ENCODE peak calls at places on chromosomes 3 and 15, in eight cellular contexts. Z is kidney, B is upper lobe of right lung, C is fibroblast of mammary gland, W is endothelial cell, L is upper lobe of left lung, K is Calu3, U is sigmoid colon. P is an unnamed sample.

GRCh38 chr3:111566844-111567243 is 24.8 kb downstream of the CD96 start:
- DNase-seq in L (no peak), C (no peak), Z (no peak), B (no peak), U (no peak), K (no peak), W (no peak), P (no peak)

GRCh38 chr3:70832811-70833509 is 520.5 kb upstream of the MDFIC2 start:
- DNase-seq in W (no peak), Z (no peak), B (no peak), L (no peak), U (no peak), K (no peak), C (peak), P (no peak)

GRCh38 chr15:42734076-42734672 is 2.8 kb downstream of the CDAN1 start:
- DNase-seq in B (no peak), W (no peak), L (no peak), C (no peak), K (no peak), Z (no peak), U (no peak), P (no peak)

GRCh38 chr15:68589783-68590710 is 11.3 kb downstream of the CORO2B start:
- DNase-seq in K (no peak), C (no peak), Z (no peak), W (no peak), B (no peak), L (no peak), U (no peak), P (no peak)

GRCh38 chr3:52319921-52320595 is 3.9 kb downstream of the DNAH1 start:
- DNase-seq in C (no peak), K (no peak), W (no peak), B (no peak), L (no peak), U (no peak), Z (peak), P (no peak)

GRCh38 chr15:90641581-90642463 is 75.3 kb upstream of the BLM start:
- DNase-seq in K (no peak), Z (peak), W (no peak), B (no peak), U (no peak), C (no peak), L (no peak), P (no peak)

GRCh38 chr15:25238716-25239470 is 199.9 kb downstream of the UBE3A start:
- DNase-seq in W (no peak), B (peak), K (no peak), L (no peak), C (no peak), U (peak), Z (peak), P (no peak)

GRCh38 chr3:141934354-141934753 is 57.9 kb downstream of the ATP1B3 start:
- DNase-seq in B (no peak), U (no peak), W (no peak), L (no peak), K (no peak), Z (no peak), C (no peak), P (no peak)

GRCh38 chr3:16174389-16174788 is at the start of gene GALNT15:
- DNase-seq in B (peak), K (no peak), W (no peak), L (peak), C (peak), U (peak), Z (peak), P (no peak)

DNA sequence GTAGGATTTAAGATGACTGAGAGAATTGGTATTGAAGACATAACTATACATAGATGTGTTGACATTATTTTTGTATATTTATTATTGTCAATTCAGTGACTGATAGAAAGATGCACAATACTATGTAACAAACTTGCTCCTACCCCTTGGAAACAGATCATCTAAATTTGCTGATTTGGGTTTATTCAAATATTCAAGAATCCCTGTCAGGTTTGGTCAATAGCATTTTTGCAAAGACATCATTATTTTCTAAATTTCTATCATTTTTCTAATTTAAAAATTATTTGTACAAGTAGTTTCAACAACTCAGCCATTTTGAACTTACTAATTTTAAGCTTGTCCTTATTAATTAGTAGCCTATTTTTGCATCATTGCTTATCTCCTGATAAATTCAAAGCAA is 1463.4 kb downstream of the SI start:
- DNase-seq in L (no peak), C (no peak), K (no peak), B (no peak), Z (no peak), U (no peak), W (no peak), P (no peak)
- TF ChIP-seq CTCF in L (no peak), C (no peak), K (no peak), B (no peak), Z (no peak), U (no peak), W (no peak), P (no peak)

DNA sequence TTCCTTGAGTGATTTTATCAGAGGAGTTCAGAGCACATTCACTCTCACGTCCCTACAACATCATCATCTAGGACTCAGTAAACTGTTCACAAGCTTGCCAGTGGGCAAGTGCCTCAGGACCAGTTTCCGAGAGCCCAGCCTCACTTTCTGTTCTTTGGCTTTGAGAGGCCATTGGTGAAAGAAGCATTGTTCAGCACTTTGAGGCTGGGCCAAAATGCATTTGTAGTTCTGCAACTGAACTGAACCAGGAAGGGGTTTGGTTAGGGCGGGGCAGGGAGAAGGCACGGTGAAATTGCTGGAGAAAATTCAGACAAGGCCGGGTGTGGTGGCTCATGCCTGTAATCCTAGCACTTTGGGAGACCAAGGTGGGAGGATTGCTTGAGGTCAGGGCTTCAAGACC is 222.1 kb upstream of the CHRM5 start:
- DNase-seq in Z (no peak), C (no peak), U (no peak), W (no peak), K (peak), L (no peak), B (no peak), P (no peak)
- TF ChIP-seq CTCF in Z (no peak), C (no peak), U (no peak), W (no peak), K (no peak), L (no peak), B (no peak), P (no peak)

GRCh38 chr3:1007890-1008289 is 84.9 kb upstream of the CNTN6 start:
- DNase-seq in U (no peak), B (no peak), L (no peak), Z (no peak), C (peak), K (no peak), W (no peak), P (no peak)

GRCh38 chr3:1010228-1010627 is 82.6 kb upstream of the CNTN6 start:
- DNase-seq in Z (no peak), C (no peak), L (no peak), K (no peak), B (no peak), U (no peak), W (no peak), P (no peak)
- TF ChIP-seq CTCF in Z (no peak), C (no peak), L (no peak), K (no peak), B (no peak), U (no peak), W (no peak), P (no peak)

DNA sequence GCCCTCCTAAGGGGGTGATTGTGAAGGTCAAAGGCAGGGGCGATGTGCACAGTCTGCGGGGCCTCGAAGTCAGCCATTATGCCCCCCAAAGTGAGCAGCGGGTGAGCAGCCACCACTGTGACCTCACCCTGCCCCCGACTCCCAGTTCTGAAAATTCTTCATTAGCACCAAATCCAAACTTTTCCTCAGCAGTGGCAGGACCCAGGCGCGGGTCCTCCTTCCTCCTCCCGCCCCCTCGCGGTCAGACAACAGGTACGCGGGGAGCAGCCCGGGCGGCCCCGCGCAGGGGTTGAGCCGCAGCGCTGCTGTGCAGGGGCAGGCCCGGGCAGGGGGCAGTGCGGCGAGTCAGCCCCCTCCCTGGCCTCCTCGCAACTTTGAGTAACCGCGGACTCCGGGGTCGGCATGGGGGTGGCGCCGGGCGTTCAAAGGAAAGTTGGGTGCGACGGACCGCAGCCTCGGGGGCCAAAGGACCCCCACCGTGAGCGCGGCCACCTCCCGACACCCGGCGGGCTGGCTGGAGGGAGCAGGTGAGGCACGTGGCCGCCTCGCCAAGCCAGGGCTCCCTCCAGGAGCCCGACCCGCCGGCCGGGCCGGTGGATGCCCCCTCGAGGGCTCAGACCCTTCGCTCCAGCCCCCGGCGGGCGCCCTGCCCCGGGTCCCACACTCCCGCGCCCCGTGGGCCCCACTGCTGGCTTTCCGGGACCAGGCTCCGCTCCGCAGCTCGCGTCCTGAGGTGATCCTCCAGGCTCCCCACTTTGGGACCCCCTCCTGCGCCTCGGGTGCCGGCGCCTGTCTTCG is 49.4 kb upstream of the CCDC174 start:
- DNase-seq in U (no peak), C (no peak), Z (no peak), W (peak), K (peak), L (no peak), B (no peak), P (no peak)
- TF ChIP-seq CTCF in U (no peak), C (no peak), Z (no peak), W (peak), K (no peak), L (no peak), B (no peak), P (no peak)

GRCh38 chr3:79497447-79498111 is 270.2 kb downstream of the ROBO1 start:
- DNase-seq in U (no peak), W (no peak), L (no peak), Z (no peak), C (peak), K (no peak), B (no peak), P (no peak)
- TF ChIP-seq CTCF in U (peak), W (peak), L (peak), Z (peak), C (peak), K (peak), B (peak), P (no peak)

P was measured in activated B cell treated with CpG ODN at 0.5 μM for 24 hours.